ENCODE peak calls at places on chromosomes 3 and 15, in five cellular contexts. H, C, Y, R and I are unnamed samples.

GRCh38 chr3:46010519-46011113 is 15.0 kb upstream of the FYCO1 start:
- DNase-seq in C (no peak), R (no peak), H (no peak), Y (no peak), I (no peak)

GRCh38 chr15:63244399-63244798 is 33.0 kb upstream of the APH1B start:
- DNase-seq in Y (no peak), C (no peak), H (no peak), R (no peak), I (peak; percentile 55)

GRCh38 chr3:152272771-152273242 is 4.1 kb downstream of the MBNL1 start:
- DNase-seq in Y (no peak), H (no peak), R (peak; percentile 84), C (no peak), I (no peak)

GRCh38 chr3:23325466-23326065 is 122.4 kb downstream of the UBE2E2 start:
- DNase-seq in H (no peak), R (no peak), Y (no peak), C (no peak), I (peak; percentile 23)

GRCh38 chr3:71269896-71270295 is 313.6 kb downstream of the FOXP1 start:
- DNase-seq in Y (no peak), R (no peak), C (no peak), H (no peak), I (no peak)

GRCh38 chr3:12224181-12225147 is 64.4 kb upstream of the PPARG start:
- DNase-seq in R (peak; percentile 96), Y (no peak), H (no peak), C (no peak), I (peak; percentile 10)

GRCh38 chr3:116741462-116741861 is 31.9 kb downstream of the TUSC7 start:
- DNase-seq in R (no peak), C (no peak), Y (no peak), H (no peak), I (no peak)

GRCh38 chr3:64909757-64910475 is 222.1 kb upstream of the ADAMTS9 start:
- DNase-seq in R (no peak), H (no peak), Y (no peak), C (no peak), I (no peak)

GRCh38 chr3:46845397-46845859 is 17.8 kb downstream of the MYL3 start:
- DNase-seq in R (peak; percentile 72), Y (peak; percentile 80), H (no peak), C (peak; percentile 41), I (no peak)

GRCh38 chr15:76678766-76679165 is 226.4 kb downstream of the SCAPER start:
- DNase-seq in H (no peak), Y (no peak), C (no peak), R (no peak), I (no peak)

GRCh38 chr3:138600341-138600740 is 6.3 kb upstream of the CEP70 start:
- DNase-seq in R (no peak), Y (no peak), C (no peak), H (no peak), I (no peak)

GRCh38 chr15:89023311-89023961 is 64.8 kb upstream of the ABHD2 start:
- DNase-seq in R (no peak), Y (no peak), C (no peak), H (no peak), I (peak; percentile 56)

GRCh38 chr3:171181907-171182690 is 155.6 kb upstream of the SLC2A2 start:
- DNase-seq in Y (no peak), H (no peak), R (peak; percentile 54), C (no peak), I (peak; percentile 18)

GRCh38 chr15:74535388-74536084 is 5.5 kb upstream of the ARID3B start:
- DNase-seq in H (no peak), C (no peak), Y (no peak), R (no peak), I (no peak)

GRCh38 chr15:49881433-49881832 is 237.6 kb downstream of the ATP8B4 start:
- DNase-seq in C (no peak), Y (no peak), R (no peak), H (no peak), I (no peak)

GRCh38 chr15:77634266-77634962 is 1.7 kb upstream of the LINGO1 start:
- DNase-seq in C (no peak), H (peak; percentile 72), R (peak; percentile 46), Y (peak; percentile 45), I (no peak)

GRCh38 chr15:80457896-80458295 is 53.7 kb downstream of the ARNT2 start:
- DNase-seq in C (no peak), Y (no peak), H (no peak), R (no peak), I (no peak)

GRCh38 chr3:14676881-14677280 is 1.9 kb downstream of the C3orf20 start:
- DNase-seq in H (no peak), R (no peak), C (no peak), Y (no peak), I (no peak)

GRCh38 chr15:82788496-82788895 is 17.4 kb downstream of the FSD2 start:
- DNase-seq in C (no peak), Y (no peak), H (no peak), R (no peak), I (no peak)

GRCh38 chr15:73002509-73002908 is 49.8 kb upstream of the NEO1 start:
- DNase-seq in R (peak; percentile 55), Y (no peak), H (no peak), C (no peak), I (no peak)

GRCh38 chr3:8669019-8669418 is 24.4 kb upstream of the SSUH2 start:
- DNase-seq in H (no peak), Y (no peak), C (no peak), R (no peak), I (no peak)

GRCh38 chr15:89090791-89091666 is 2.8 kb downstream of the ABHD2 start:
- DNase-seq in Y (peak; percentile 73), H (peak; percentile 89), R (peak; percentile 80), C (peak; percentile 60), I (peak; percentile 66)

GRCh38 chr3:133532951-133533350 is 40.5 kb upstream of the CDV3 start:
- DNase-seq in Y (no peak), H (no peak), C (no peak), R (peak; percentile 32), I (no peak)

GRCh38 chr3:194292331-194292730 is 58.8 kb downstream of the CPN2 start:
- DNase-seq in Y (no peak), C (no peak), R (no peak), H (no peak), I (no peak)

GRCh38 chr3:184648726-184649125 is 63.1 kb downstream of the MAGEF1 start:
- DNase-seq in C (no peak), R (peak; percentile 39), Y (no peak), H (no peak), I (no peak)

GRCh38 chr3:175266478-175266877 is 407.3 kb downstream of the NAALADL2 start:
- DNase-seq in Y (no peak), H (no peak), R (peak; percentile 81), C (no peak), I (no peak)

GRCh38 chr15:89633585-89633984 is 21.7 kb downstream of the KIF7 start:
- DNase-seq in R (no peak), H (peak; percentile 66), C (no peak), Y (no peak), I (no peak)

GRCh38 chr3:139113231-139113749 is 68.6 kb upstream of the PRR23C start:
- DNase-seq in C (no peak), H (no peak), R (no peak), Y (no peak), I (no peak)

GRCh38 chr3:42780892-42781700 is 8.0 kb upstream of the CCDC13 start:
- DNase-seq in R (peak; percentile 92), Y (no peak), C (no peak), H (no peak), I (peak; percentile 52)

GRCh38 chr3:170220871-170221270 is 1.4 kb upstream of the PRKCI start:
- DNase-seq in Y (no peak), R (no peak), C (no peak), H (no peak), I (no peak)

GRCh38 chr3:48157950-48158376 is 30.3 kb downstream of the CDC25A start:
- DNase-seq in Y (peak; percentile 61), H (no peak), C (no peak), R (peak; percentile 77), I (peak; percentile 18)

GRCh38 chr3:34782876-34783275 is 856.4 kb upstream of the ARPP21 start:
- DNase-seq in Y (no peak), H (no peak), R (no peak), C (no peak), I (no peak)

GRCh38 chr15:56244237-56244810 is 645 bp upstream of the RFX7 start:
- DNase-seq in Y (no peak), C (no peak), H (peak; percentile 60), R (peak; percentile 77), I (peak; percentile 91)

GRCh38 chr3:40524222-40524570 is 564 bp upstream of the ZNF621 start:
- DNase-seq in R (peak; percentile 19), H (no peak), Y (no peak), C (no peak), I (no peak)

GRCh38 chr15:59722032-59722431 is 32.9 kb upstream of the BNIP2 start:
- DNase-seq in R (no peak), C (no peak), Y (no peak), H (no peak), I (no peak)

GRCh38 chr15:37133619-37134018 is 33.3 kb upstream of the MEIS2 start:
- DNase-seq in H (no peak), Y (no peak), C (no peak), R (peak; percentile 61), I (no peak)

GRCh38 chr3:62992520-62992919 is 117.3 kb upstream of the CADPS start:
- DNase-seq in Y (no peak), H (no peak), C (no peak), R (no peak), I (no peak)

GRCh38 chr3:178159691-178160090 is 376.5 kb upstream of the KCNMB2 start:
- DNase-seq in R (no peak), Y (no peak), H (no peak), C (no peak), I (no peak)

GRCh38 chr3:62319570-62320243 is 53.6 kb downstream of the FEZF2 start:
- DNase-seq in R (no peak), H (no peak), Y (no peak), C (no peak), I (no peak)

GRCh38 chr3:16884748-16885587 is at the start of gene PLCL2:
- DNase-seq in H (peak; percentile 85), R (peak; percentile 38), Y (peak; percentile 54), C (no peak), I (peak; percentile 15)
- TF ChIP-seq CTCF in H (peak; percentile 1), R (no peak), Y (no peak), C (no peak), I (no peak)

GRCh38 chr3:108894981-108895380 is 58.7 kb downstream of the GUCA1C start:
- DNase-seq in C (no peak), R (no peak), H (no peak), Y (no peak), I (no peak)
- H3K27ac ChIP-seq in C (no peak overlapping the region), R (no peak overlapping the region), H (no peak overlapping the region), Y (no peak overlapping the region), I (no peak overlapping the region)

DNA sequence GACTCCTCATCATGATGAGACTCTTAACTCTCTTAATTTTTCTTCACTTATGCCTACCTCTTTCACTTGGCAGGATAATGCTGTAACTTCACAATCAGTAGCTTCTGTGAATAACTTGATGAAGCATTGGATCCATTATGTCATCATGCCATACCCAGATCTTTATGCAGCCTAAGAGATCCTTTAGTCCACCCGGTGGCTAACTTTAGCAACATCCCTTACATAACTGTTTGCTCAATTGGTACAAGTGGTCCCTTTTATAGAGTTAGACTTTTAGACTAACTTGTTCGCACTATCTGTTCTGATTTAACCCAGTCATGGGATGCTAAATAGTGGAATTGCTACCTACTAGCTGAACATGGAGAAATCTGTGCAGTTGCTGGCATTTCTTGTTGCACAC is 184.5 kb downstream of the USP13 start:
- DNase-seq in Y (no peak), R (peak; percentile 24), C (no peak), H (no peak), I (peak; percentile 6)
- TF ChIP-seq CTCF in Y (no peak), R (peak; percentile 20), C (no peak), H (no peak), I (no peak)

GRCh38 chr3:28140664-28141063 is 100.8 kb upstream of the CMC1 start:
- DNase-seq in C (no peak), R (no peak), H (no peak), Y (no peak), I (no peak)
- H3K27ac ChIP-seq in C (no peak overlapping the region), R (no peak overlapping the region), H (no peak overlapping the region), Y (peak overlapping the region; percentile 83), I (no peak overlapping the region)